ENCODE peak calls at places on chromosome 3, in nine cellular contexts. K is activated T-helper 9 cell treated with anti-CD3 and anti-CD28 coated beads, Interleukin-2, amount 50 U/mL, for 16 hours; U is activated T-cell treated with anti-CD3 and anti-CD28 coated beads, Interleukin-2, amount 50 U/mL, for 48 hours; D is T-helper 2 cell; O is heart right ventricle; H is globus pallidus; P is GM04504; Q is endothelial cell of umbilical vein; C is GM23248. Y is an unnamed sample.

GRCh38 chr3:43503067-43503728 is 118.6 kb downstream of the ANO10 start:
- DNase-seq in Q (peak), O (no peak), P (no peak), H (peak), C (peak), U (no peak), K (no peak), D (peak), Y (peak)

GRCh38 chr3:197505796-197506553 is 49.8 kb downstream of the BDH1 start:
- DNase-seq in O (no peak), C (no peak), Q (no peak), P (no peak), H (no peak), K (no peak), U (no peak), D (no peak), Y (no peak)

GRCh38 chr3:16109929-16110328 is 64.6 kb upstream of the GALNT15 start:
- DNase-seq in H (no peak), K (no peak), U (no peak), P (no peak), C (no peak), O (no peak), Q (peak), D (no peak), Y (no peak)

GRCh38 chr3:49004352-49005297 is 2.6 kb upstream of the WDR6 start:
- DNase-seq in Q (no peak), P (no peak), H (no peak), K (no peak), C (peak), D (no peak), O (no peak), U (no peak), Y (no peak)

GRCh38 chr3:182810574-182811268 is 17.4 kb downstream of the ATP11B start:
- DNase-seq in H (no peak), P (no peak), U (no peak), Q (peak), D (no peak), O (no peak), K (no peak), C (peak), Y (peak)

GRCh38 chr3:155387571-155387970 is 94.1 kb upstream of the STRIT1 start:
- DNase-seq in O (no peak), Q (no peak), C (no peak), K (no peak), H (no peak), P (no peak), D (no peak), U (no peak), Y (no peak)

GRCh38 chr3:152236741-152237140 is 32.0 kb upstream of the MBNL1 start:
- DNase-seq in Q (peak), O (no peak), C (peak), P (peak), K (no peak), U (no peak), D (no peak), H (no peak), Y (no peak)

GRCh38 chr3:134373278-134373941 is 837 bp downstream of the AMOTL2 start:
- DNase-seq in H (peak), D (no peak), C (peak), K (no peak), O (peak), P (peak), Q (peak), U (no peak), Y (peak)

GRCh38 chr3:5476403-5476802 is 288.9 kb downstream of the EDEM1 start:
- DNase-seq in C (no peak), K (no peak), O (no peak), H (no peak), Q (no peak), U (no peak), P (no peak), D (no peak), Y (no peak)

GRCh38 chr3:140311428-140311827 is 366.4 kb upstream of the TRIM42 start:
- DNase-seq in P (no peak), D (no peak), C (no peak), H (no peak), K (no peak), O (no peak), U (no peak), Q (no peak), Y (no peak)

GRCh38 chr3:197427013-197427412 is 128.6 kb upstream of the DLG1 start:
- DNase-seq in P (no peak), Q (no peak), O (no peak), K (no peak), H (no peak), U (no peak), C (no peak), D (no peak), Y (peak)